ENCODE peak calls at places on chromosomes 12 and 14, in four cellular contexts. A is stomach, V is A549, Y is SK-N-SH. X is an unnamed sample.
A peak's percentile ranks its signal among the peaks of the same experiment; 100 is the strongest.

GRCh38 chr14:89299587-89299986 is 117.4 kb downstream of the FOXN3 start:
- DNase-seq in A (no peak), V (no peak), Y (no peak), X (no peak)

GRCh38 chr14:94143239-94143638 is 13.8 kb upstream of the IFI27L2 start:
- DNase-seq in A (no peak), V (no peak), Y (no peak), X (peak; percentile 64)

GRCh38 chr12:121773011-121773777 is 20.3 kb downstream of the RHOF start:
- DNase-seq in A (peak; percentile 79), V (peak; percentile 91), Y (peak; percentile 91), X (peak; percentile 89)

GRCh38 chr12:130960787-130961186 is 7.1 kb downstream of the ADGRD1 start:
- DNase-seq in A (no peak), V (no peak), Y (no peak), X (no peak)

GRCh38 chr12:123621619-123622530 is 11.6 kb downstream of the EIF2B1 start:
- DNase-seq in A (no peak), V (no peak), Y (no peak), X (no peak)

GRCh38 chr14:60095781-60096450 is 4.2 kb downstream of the PCNX4 start:
- DNase-seq in A (no peak), V (no peak), Y (no peak), X (no peak)

GRCh38 chr12:84436134-84436533 is 476.5 kb downstream of the SLC6A15 start:
- DNase-seq in A (no peak), V (no peak), Y (no peak), X (no peak)

GRCh38 chr12:80041071-80041470 is 58.3 kb upstream of the OTOGL start:
- DNase-seq in A (no peak), V (no peak), Y (no peak), X (no peak)

GRCh38 chr12:54603173-54603814 is 14.8 kb upstream of the PPP1R1A start:
- DNase-seq in A (peak; percentile 71), V (peak; percentile 87), Y (peak; percentile 62), X (no peak)

GRCh38 chr12:48681416-48681737 is 661 bp downstream of the KANSL2 start:
- DNase-seq in A (no peak), V (peak; percentile 39), Y (peak; percentile 51), X (no peak)

GRCh38 chr12:66196806-66197205 is 7.8 kb downstream of the IRAK3 start:
- DNase-seq in A (no peak), V (no peak), Y (no peak), X (no peak)

GRCh38 chr14:58238252-58239247 is 6.1 kb upstream of the PSMA3 start:
- DNase-seq in A (no peak), V (no peak), Y (no peak), X (no peak)

GRCh38 chr14:104968153-104968527 is 10.0 kb downstream of the AHNAK2 start:
- DNase-seq in A (peak; percentile 45), V (peak; percentile 47), Y (peak; percentile 75), X (peak; percentile 79)

GRCh38 chr12:103020839-103021238 is 63.4 kb downstream of the ASCL1 start:
- DNase-seq in A (no peak), V (no peak), Y (no peak), X (no peak)

GRCh38 chr14:77123381-77124344 is 17.9 kb downstream of the ZDHHC22 start:
- DNase-seq in A (peak; percentile 96), V (no peak), Y (no peak), X (no peak)

GRCh38 chr12:78584695-78585094 is 279.9 kb upstream of the SYT1 start:
- DNase-seq in A (no peak), V (no peak), Y (no peak), X (peak; percentile 62)

GRCh38 chr12:106296179-106296877 is 6.2 kb upstream of the TCP11L2 start:
- DNase-seq in A (no peak), V (peak; percentile 39), Y (no peak), X (no peak)

GRCh38 chr12:58082996-58083395 is 141.6 kb downstream of the ATP23 start:
- DNase-seq in A (no peak), V (no peak), Y (no peak), X (no peak)

GRCh38 chr14:93788557-93789365 is 476 bp upstream of the PRIMA1 start:
- DNase-seq in A (peak; percentile 58), V (peak; percentile 74), Y (peak; percentile 90), X (peak; percentile 74)

GRCh38 chr12:122951406-122951805 is 14.9 kb downstream of the ABCB9 start:
- DNase-seq in A (peak; percentile 51), V (no peak), Y (no peak), X (no peak)

GRCh38 chr12:93783827-93784226 is 106.7 kb downstream of the CRADD start:
- DNase-seq in A (no peak), V (no peak), Y (peak; percentile 39), X (no peak)

DNA sequence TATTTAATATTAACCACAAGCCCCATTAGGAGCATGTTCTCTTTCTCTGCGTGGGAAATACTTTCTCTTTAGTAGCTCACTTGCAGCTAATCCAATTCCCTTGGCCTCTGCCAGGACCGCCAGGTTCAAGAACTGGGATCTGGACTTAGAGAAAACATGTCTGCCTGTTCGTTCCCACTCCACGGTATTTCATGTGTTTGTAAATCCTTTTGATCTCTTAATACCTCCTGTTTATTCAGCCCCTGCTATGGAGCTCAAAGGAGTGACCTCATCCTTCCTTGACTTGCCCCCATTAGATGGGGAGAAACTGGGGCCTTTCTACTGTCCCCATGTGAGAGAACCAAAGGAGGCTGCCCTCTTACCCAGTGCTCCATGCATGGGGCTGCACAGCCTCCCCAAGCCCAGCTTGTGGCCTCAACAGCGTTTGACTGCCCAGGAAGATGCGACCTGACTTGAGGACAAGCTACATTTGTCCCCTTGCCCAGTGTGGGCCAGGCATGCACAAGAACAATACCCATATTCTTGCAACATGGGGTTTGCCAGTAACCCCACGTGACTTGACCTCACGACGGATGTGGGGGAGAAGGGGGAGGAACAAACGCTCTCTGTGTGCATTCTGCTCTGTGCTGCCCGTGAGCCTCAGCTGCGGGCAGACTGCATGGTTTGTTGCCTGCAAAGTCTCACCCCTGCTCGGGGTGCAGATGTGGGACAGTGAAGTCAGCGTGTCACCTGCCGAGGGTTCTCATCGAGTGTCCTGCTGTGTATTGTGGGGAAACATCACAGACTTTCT is 30.3 kb downstream of the CD9 start:
- DNase-seq in A (peak; percentile 63), V (no peak), Y (no peak), X (no peak)
- TF ChIP-seq EP300 in A (peak; percentile 88), V (no peak), Y (no peak), X (no peak)

GRCh38 chr14:67710209-67710608 is 8.5 kb downstream of the RDH12 start:
- DNase-seq in A (no peak), V (no peak), Y (no peak), X (no peak)

GRCh38 chr14:67704018-67704417 is 2.3 kb downstream of the RDH12 start:
- DNase-seq in A (no peak), V (no peak), Y (no peak), X (no peak)

GRCh38 chr14:67705211-67705610 is 3.5 kb downstream of the RDH12 start:
- DNase-seq in A (no peak), V (no peak), Y (no peak), X (no peak)

GRCh38 chr14:67704484-67705089 is 2.9 kb downstream of the RDH12 start:
- DNase-seq in A (no peak), V (peak; percentile 74), Y (peak; percentile 59), X (no peak)
- TF ChIP-seq CTCF in A (no peak), V (peak; percentile 94), Y (peak; percentile 78), X (peak; percentile 66)

GRCh38 chr12:116390656-116391335 is 113.3 kb upstream of the MED13L start:
- DNase-seq in A (peak; percentile 31), V (no peak), Y (no peak), X (no peak)

GRCh38 chr12:116392061-116392460 is 114.6 kb upstream of the MED13L start:
- DNase-seq in A (no peak), V (no peak), Y (no peak), X (no peak)

GRCh38 chr12:116389326-116389725 is 111.8 kb upstream of the MED13L start:
- DNase-seq in A (no peak), V (no peak), Y (no peak), X (no peak)

GRCh38 chr12:116391501-116391900 is 114.0 kb upstream of the MED13L start:
- DNase-seq in A (no peak), V (no peak), Y (no peak), X (no peak)

GRCh38 chr12:116389990-116390655 is 112.6 kb upstream of the MED13L start:
- DNase-seq in A (no peak), V (peak; percentile 64), Y (no peak), X (no peak)
- TF ChIP-seq EP300 in A (no peak), V (no peak), Y (no peak), X (no peak)

GRCh38 chr12:10505620-10506019 is at the start of gene EIF2S3B:
- DNase-seq in A (no peak), V (no peak), Y (no peak), X (no peak)

GRCh38 chr12:10498042-10498441 is 7.6 kb upstream of the EIF2S3B start:
- DNase-seq in A (no peak), V (no peak), Y (no peak), X (no peak)

GRCh38 chr12:10497602-10498001 is 8.1 kb upstream of the EIF2S3B start:
- DNase-seq in A (no peak), V (no peak), Y (no peak), X (no peak)

GRCh38 chr12:10503460-10503859 is 2.2 kb upstream of the EIF2S3B start:
- DNase-seq in A (no peak), V (no peak), Y (no peak), X (no peak)

GRCh38 chr12:10501031-10501430 is 4.7 kb upstream of the EIF2S3B start:
- DNase-seq in A (no peak), V (no peak), Y (no peak), X (no peak)
- TF ChIP-seq CTCF in A (no peak), V (peak; percentile 70), Y (peak; percentile 28), X (no peak)

DNA sequence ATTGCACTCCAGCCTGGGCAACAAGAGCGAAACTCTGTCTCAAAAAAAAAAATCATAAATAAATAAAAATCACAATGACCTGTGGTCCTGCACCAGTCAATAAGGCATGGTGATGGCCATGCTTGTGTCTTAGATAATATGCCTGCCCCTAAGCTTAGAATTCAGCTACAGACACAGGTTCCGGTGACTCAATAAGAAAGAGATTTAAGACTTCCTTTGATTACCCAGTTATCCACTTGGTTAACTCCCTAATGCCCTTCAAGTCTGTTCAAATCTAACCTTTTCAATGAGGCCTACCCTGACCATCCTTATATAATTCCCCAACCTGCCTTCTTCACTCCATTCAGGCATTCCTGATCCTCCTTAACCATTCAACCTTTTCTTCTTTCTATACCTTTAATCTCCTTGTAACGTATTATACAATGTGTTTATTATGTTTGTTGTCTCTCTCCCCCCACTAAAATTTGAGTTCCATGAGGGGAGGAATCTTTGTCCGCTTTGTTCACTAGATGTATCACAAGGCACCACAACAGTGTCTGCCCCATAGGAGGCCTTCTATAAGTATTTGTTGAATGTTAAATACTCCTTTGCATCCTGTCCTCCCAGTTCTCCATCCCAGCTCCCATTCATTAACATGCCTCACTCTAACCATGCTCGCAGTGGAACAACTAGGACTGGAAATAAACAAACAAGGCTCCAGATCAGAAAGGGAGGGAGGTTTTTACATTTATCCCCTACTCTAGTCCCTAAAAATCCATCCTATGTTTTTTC is 8.9 kb downstream of the MAP4K5 start:
- DNase-seq in A (no peak), V (no peak), Y (no peak), X (no peak)
- TF ChIP-seq EP300 in A (no peak), V (no peak), Y (no peak), X (no peak)

DNA sequence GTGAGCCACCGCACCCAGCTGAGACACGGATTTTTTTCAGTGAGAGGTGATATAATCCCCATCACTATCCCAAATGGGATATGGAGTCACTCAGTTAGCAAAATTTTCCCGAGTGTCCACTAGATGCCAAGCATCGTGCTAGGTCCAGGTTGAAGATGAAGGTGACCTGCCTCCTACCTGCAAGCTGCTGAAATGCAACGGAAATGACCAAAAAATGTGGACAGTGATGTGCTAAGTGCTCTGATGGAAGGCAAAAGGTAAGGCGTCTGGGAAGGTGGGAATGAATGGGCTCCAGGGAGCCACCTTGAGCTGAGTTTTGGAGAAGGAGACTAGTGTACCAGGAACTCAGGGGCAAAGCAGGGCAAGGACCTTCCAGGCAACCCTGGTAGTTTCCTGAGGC is 64.6 kb downstream of the CALM1 start:
- DNase-seq in A (no peak), V (no peak), Y (no peak), X (no peak)
- TF ChIP-seq CTCF in A (no peak), V (no peak), Y (no peak), X (peak; percentile 61)